ENCODE peak calls at places on chromosomes 13 and 19, in ten cellular contexts. D is WERI-Rb-1, T is GM12865, Y is brain microvascular endothelial cell, S is lower leg skin, Q is fibroblast of the aortic adventitia, W is A549, Z is neural crest cell, X is HFF-Myc, H is body of pancreas. F is an unnamed sample.

GRCh38 chr19:13215572-13216380 is 65.6 kb downstream of the IER2 start:
- DNase-seq in W (no peak), Q (no peak), S (no peak), X (no peak), H (no peak), Z (no peak), D (no peak), Y (no peak), T (peak), F (no peak)

GRCh38 chr19:5222821-5223321 is 117.7 kb downstream of the PTPRS start:
- DNase-seq in T (no peak), W (no peak), Q (no peak), Y (no peak), Z (no peak), X (no peak), D (no peak), S (no peak), H (no peak), F (no peak)

GRCh38 chr19:33621811-33622504 is at the start of gene CHST8:
- DNase-seq in Z (peak), W (no peak), X (no peak), S (no peak), T (no peak), H (no peak), Q (peak), Y (no peak), D (peak), F (no peak)

GRCh38 chr19:20422616-20423205 is 142.9 kb downstream of the ZNF737 start:
- DNase-seq in S (no peak), D (peak), X (no peak), H (no peak), W (no peak), Y (no peak), T (no peak), Z (no peak), Q (no peak), F (no peak)

GRCh38 chr13:30704596-30704995 is 30.7 kb upstream of the ALOX5AP start:
- DNase-seq in D (no peak), Z (no peak), W (no peak), Q (no peak), Y (no peak), S (no peak), T (no peak), H (no peak), X (no peak), F (no peak)

GRCh38 chr13:26589754-26590153 is 32.3 kb downstream of the WASF3 start:
- DNase-seq in Q (peak), X (no peak), H (peak), D (no peak), Y (peak), Z (no peak), T (no peak), S (no peak), W (no peak), F (no peak)

GRCh38 chr13:33441015-33441414 is 155.5 kb upstream of the STARD13 start:
- DNase-seq in T (peak), X (no peak), Z (no peak), Q (peak), Y (no peak), S (no peak), H (peak), W (peak), D (peak), F (no peak)

GRCh38 chr19:11008111-11008510 is 47.3 kb downstream of the SMARCA4 start:
- DNase-seq in Q (no peak), Y (no peak), T (no peak), H (no peak), X (no peak), S (no peak), W (no peak), Z (no peak), D (no peak), F (no peak)

GRCh38 chr19:55346725-55347441 is 7.2 kb downstream of the KMT5C start:
- DNase-seq in Q (peak), W (no peak), T (no peak), H (no peak), X (no peak), Y (no peak), D (no peak), Z (no peak), S (no peak), F (no peak)

GRCh38 chr19:55342044-55342531 is 2.4 kb downstream of the KMT5C start:
- DNase-seq in D (no peak), H (no peak), W (no peak), Z (no peak), X (no peak), S (no peak), T (no peak), Y (no peak), Q (no peak), F (no peak)

GRCh38 chr19:55345101-55345817 is 5.6 kb downstream of the KMT5C start:
- DNase-seq in W (no peak), Q (no peak), T (no peak), S (no peak), D (no peak), Y (no peak), H (no peak), X (no peak), Z (no peak), F (no peak)

GRCh38 chr19:55345818-55346724 is 6.4 kb downstream of the KMT5C start:
- DNase-seq in W (peak), X (no peak), D (peak), S (no peak), H (peak), Y (no peak), Z (no peak), Q (peak), T (no peak), F (no peak)

GRCh38 chr19:55344444-55344843 is 4.8 kb downstream of the KMT5C start:
- DNase-seq in S (no peak), T (no peak), Z (no peak), Y (no peak), D (no peak), H (no peak), Q (no peak), W (no peak), X (no peak), F (no peak)
- TF ChIP-seq CTCF in S (no peak), T (no peak), Z (no peak), Y (peak), D (no peak), H (no peak), Q (no peak), W (no peak), X (no peak), F (no peak)

GRCh38 chr13:65307056-65307455 is 1923.1 kb downstream of the PCDH9 start:
- DNase-seq in Y (no peak), D (no peak), W (no peak), H (no peak), S (no peak), Q (no peak), X (no peak), Z (no peak), T (no peak), F (no peak)
- TF ChIP-seq CTCF in Y (no peak), D (no peak), W (no peak), H (no peak), S (no peak), Q (no peak), X (no peak), Z (no peak), T (no peak), F (no peak)

GRCh38 chr19:52585101-52585500 is 15.0 kb downstream of the ZNF701 start:
- DNase-seq in T (no peak), H (no peak), Q (no peak), Z (no peak), X (no peak), W (no peak), Y (no peak), D (no peak), S (peak), F (no peak)

GRCh38 chr19:52585604-52586003 is 15.5 kb downstream of the ZNF701 start:
- DNase-seq in T (no peak), Q (no peak), Z (no peak), W (no peak), H (no peak), S (peak), X (no peak), Y (no peak), D (no peak), F (no peak)

GRCh38 chr19:52592301-52592700 is 22.2 kb downstream of the ZNF701 start:
- DNase-seq in W (no peak), D (no peak), H (no peak), S (no peak), T (no peak), Y (no peak), Z (no peak), Q (no peak), X (no peak), F (no peak)

DNA sequence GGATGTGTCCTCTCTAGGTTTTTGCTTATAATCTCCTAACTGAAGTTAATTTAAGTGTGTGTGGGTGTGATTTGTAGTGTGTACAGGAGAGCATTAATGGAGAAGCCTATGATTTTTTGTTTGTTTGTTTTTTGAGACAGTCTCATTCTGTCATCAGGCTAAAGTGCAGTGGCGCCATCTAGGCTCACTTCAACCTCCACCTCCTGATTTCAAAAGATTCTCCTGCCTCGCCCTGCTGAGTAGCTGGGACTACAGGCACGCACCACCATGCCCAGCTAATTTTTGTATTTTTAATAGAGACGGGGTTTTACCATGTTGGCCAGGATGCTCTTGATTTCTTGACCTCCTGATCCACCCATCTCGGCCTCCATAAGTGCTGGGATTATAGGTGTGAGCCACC is 20.6 kb downstream of the ZNF701 start:
- DNase-seq in Y (no peak), T (no peak), D (peak), W (no peak), H (no peak), Z (no peak), X (no peak), Q (no peak), S (no peak), F (no peak)
- TF ChIP-seq CTCF in Y (no peak), T (no peak), D (peak), W (no peak), H (no peak), Z (peak), X (peak), Q (no peak), S (no peak), F (no peak)

DNA sequence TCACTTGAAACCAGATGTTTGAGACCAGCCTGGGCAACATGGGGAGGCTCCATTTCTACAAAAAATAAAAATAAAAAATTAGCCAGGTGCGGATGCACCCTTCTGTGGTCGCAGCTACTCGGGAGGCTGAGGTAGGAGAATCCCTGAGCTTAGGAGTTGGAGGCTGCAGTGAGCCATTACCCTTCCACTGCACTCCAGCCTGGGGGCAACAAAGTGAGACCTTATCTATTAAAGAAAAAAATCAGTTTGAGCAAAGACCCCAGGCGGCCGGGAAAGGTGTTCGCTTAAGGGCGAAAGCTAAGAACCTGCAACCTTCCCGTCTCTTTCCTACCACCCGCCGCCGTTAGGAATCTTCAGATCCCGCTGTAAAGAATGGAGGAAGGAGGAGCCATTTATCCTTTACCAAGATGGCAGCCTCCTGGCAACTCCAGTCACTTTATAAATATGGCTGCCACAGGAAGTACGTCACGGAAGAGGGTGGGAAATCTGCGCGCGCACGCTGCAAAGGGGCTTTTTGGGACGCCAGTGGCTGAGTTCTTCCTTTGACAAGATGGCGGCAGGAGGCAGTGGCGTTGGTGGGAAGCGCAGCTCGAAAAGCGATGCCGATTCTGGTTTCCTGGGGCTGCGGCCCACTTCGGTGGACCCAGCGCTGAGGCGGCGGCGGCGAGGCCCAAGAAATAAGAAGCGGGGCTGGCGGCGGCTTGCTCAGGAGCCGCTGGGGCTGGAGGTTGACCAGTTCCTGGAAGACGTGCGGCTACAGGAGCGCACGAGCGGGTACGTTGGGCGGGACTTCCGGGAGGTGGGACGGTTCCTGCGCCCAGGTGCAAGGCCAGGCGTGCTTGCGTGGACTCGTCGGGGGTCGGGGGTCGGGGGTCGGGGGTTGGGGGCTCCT is at the start of gene NOP53:
- DNase-seq in S (peak), Q (peak), T (peak), D (peak), W (peak), Y (peak), Z (peak), X (peak), H (peak), F (peak)
- TF ChIP-seq CTCF in S (no peak), Q (no peak), T (no peak), D (no peak), W (no peak), Y (no peak), Z (no peak), X (no peak), H (peak), F (no peak)

DNA sequence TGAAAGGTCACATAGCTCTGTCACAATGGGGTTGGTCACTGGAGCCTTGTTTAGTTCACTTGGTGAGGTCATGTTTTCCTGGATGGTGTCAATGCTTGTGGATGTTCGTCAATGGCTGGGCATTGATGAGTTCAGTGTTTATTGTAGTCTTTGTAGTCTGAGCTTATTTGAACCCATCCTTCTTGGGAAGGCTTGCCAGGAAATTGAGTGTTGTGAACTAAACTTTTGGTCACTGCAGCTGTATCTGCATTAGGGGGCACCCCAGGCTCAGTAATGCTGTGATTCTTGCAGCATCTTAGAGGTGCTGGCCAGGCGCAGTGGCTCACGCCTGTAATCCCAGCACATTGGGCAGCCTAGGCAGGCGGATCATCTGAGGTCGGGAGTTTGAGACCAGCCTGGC is 22.0 kb downstream of the BLOC1S3 start:
- DNase-seq in W (peak), D (peak), Q (peak), S (no peak), H (peak), Y (peak), T (no peak), X (peak), Z (peak), F (no peak)
- TF ChIP-seq CTCF in W (peak), D (peak), Q (peak), S (no peak), H (peak), Y (peak), T (no peak), X (peak), Z (peak), F (no peak)